ENCODE peak calls at places on chromosomes 1 and 21, in ten cellular contexts. T is fibroblast of the aortic adventitia; J is AG09319; N is NCI-H1436 treated with DMSO at 0.1 percent for 48 hours; U is activated CD8-positive, alpha-beta memory T cell treated with anti-CD3 and anti-CD28 coated beads, Interleukin-2, amount 50 U/mL, for 4 hours; W is naive thymus-derived CD4-positive, alpha-beta T cell; Q is A549; O is astrocyte of the cerebellum; F is AG08395; R is DMS79 treated with DMSO at 0.1 percent for 48 hours. L is an unnamed sample.

GRCh38 chr1:161420763-161421455 is 53.2 kb upstream of the CFAP126 start:
- DNase-seq in T (no peak), J (no peak), N (no peak), U (no peak), W (no peak), Q (peak; percentile 16), O (no peak), F (no peak), R (no peak), L (no peak)

GRCh38 chr1:170114916-170115315 is 30.8 kb upstream of the NTMT2 start:
- DNase-seq in T (peak; percentile 68), J (no peak), N (no peak), U (no peak), W (no peak), Q (no peak), O (peak; percentile 40), F (peak; percentile 43), R (no peak), L (no peak)

GRCh38 chr1:74324684-74325448 is 89.7 kb downstream of the TNNI3K start:
- DNase-seq in T (no peak), J (no peak), N (no peak), U (no peak), W (no peak), Q (no peak), O (no peak), F (no peak), R (no peak), L (no peak)

GRCh38 chr1:39901486-39902120 is at the start of gene MYCL:
- DNase-seq in T (no peak), J (no peak), N (peak; percentile 73), U (peak; percentile 64), W (peak; percentile 55), Q (peak; percentile 72), O (no peak), F (peak; percentile 54), R (peak; percentile 93), L (peak; percentile 48)

GRCh38 chr1:99171126-99171813 is 93.0 kb upstream of the PLPPR4 start:
- DNase-seq in T (no peak), J (no peak), N (no peak), U (no peak), W (no peak), Q (no peak), O (no peak), F (no peak), R (no peak), L (no peak)

GRCh38 chr1:215583185-215583692 is 16.1 kb downstream of the KCTD3 start:
- DNase-seq in T (no peak), J (no peak), N (no peak), U (no peak), W (no peak), Q (no peak), O (no peak), F (no peak), R (no peak), L (no peak)

GRCh38 chr1:79042117-79042516 is 35.6 kb upstream of the ADGRL4 start:
- DNase-seq in T (peak; percentile 74), J (no peak), N (no peak), U (no peak), W (no peak), Q (no peak), O (peak; percentile 18), F (peak; percentile 11), R (no peak), L (peak; percentile 2)

GRCh38 chr21:17501107-17502006 is 11.5 kb upstream of the CXADR start:
- DNase-seq in T (no peak), J (no peak), N (no peak), U (no peak), W (no peak), Q (no peak), O (no peak), F (no peak), R (no peak), L (no peak)

GRCh38 chr21:35149698-35150097 is 100.6 kb upstream of the RUNX1 start:
- DNase-seq in T (peak; percentile 55), J (peak; percentile 11), N (no peak), U (no peak), W (no peak), Q (no peak), O (no peak), F (peak; percentile 46), R (no peak), L (no peak)

GRCh38 chr1:227883641-227884301 is 64.0 kb downstream of the WNT9A start:
- DNase-seq in T (no peak), J (no peak), N (no peak), U (no peak), W (no peak), Q (no peak), O (no peak), F (no peak), R (no peak), L (no peak)

GRCh38 chr1:167127661-167128060 is 33.8 kb downstream of the STYXL2 start:
- DNase-seq in T (no peak), J (no peak), N (no peak), U (no peak), W (no peak), Q (no peak), O (no peak), F (no peak), R (no peak), L (no peak)

GRCh38 chr1:53255031-53255430 is 16.7 kb upstream of the MAGOH start:
- DNase-seq in T (no peak), J (no peak), N (no peak), U (no peak), W (no peak), Q (no peak), O (no peak), F (no peak), R (no peak), L (no peak)

GRCh38 chr1:235639586-235640205 is 9.9 kb downstream of the GNG4 start:
- DNase-seq in T (no peak), J (no peak), N (no peak), U (no peak), W (no peak), Q (no peak), O (no peak), F (no peak), R (no peak), L (no peak)

GRCh38 chr1:6653651-6654290 is 29.1 kb downstream of the THAP3 start:
- DNase-seq in T (no peak), J (no peak), N (no peak), U (no peak), W (no peak), Q (no peak), O (no peak), F (no peak), R (peak; percentile 73), L (no peak)

L was measured in HL-60.